ENCODE peak calls at places on chromosome 2, in ten cellular contexts. D is uterus; W is cardiac muscle cell; Q is sigmoid colon; U is right lobe of liver; M is HFF-Myc; P is mammary epithelial cell; Z is CD8-positive, alpha-beta T cell; G is IMR-90; E is left ventricle myocardium inferior. C is an unnamed sample.

GRCh38 chr2:8249191-8249590 is 432.7 kb upstream of the ID2 start:
- DNase-seq in E (no peak), G (no peak), D (no peak), M (no peak), U (peak; percentile 90), P (no peak), W (no peak), Z (no peak), Q (no peak), C (no peak)

GRCh38 chr2:134207589-134208209 is 46.2 kb upstream of the MGAT5 start:
- DNase-seq in E (peak; percentile 45), M (no peak), W (peak; percentile 74), D (peak; percentile 23), Q (no peak), G (peak; percentile 42), Z (peak; percentile 77), P (peak; percentile 43), U (peak; percentile 59), C (no peak)

GRCh38 chr2:241841181-241842066 is 17.3 kb downstream of the PDCD1 start:
- DNase-seq in Q (peak; percentile 58), D (no peak), M (no peak), W (no peak), P (no peak), E (no peak), Z (peak; percentile 45), G (no peak), U (no peak), C (no peak)

GRCh38 chr2:68452168-68452890 is 14.8 kb downstream of the FBXO48 start:
- DNase-seq in P (no peak), M (no peak), U (no peak), G (no peak), W (no peak), Z (no peak), D (peak; percentile 30), Q (no peak), E (no peak), C (no peak)

GRCh38 chr2:46198164-46198883 is 98.9 kb upstream of the EPAS1 start:
- DNase-seq in D (no peak), W (no peak), M (no peak), E (no peak), G (peak; percentile 21), U (no peak), Q (no peak), P (peak; percentile 73), Z (no peak), C (no peak)

GRCh38 chr2:219871396-219871795 is 244.0 kb downstream of the SLC4A3 start:
- DNase-seq in Q (no peak), E (no peak), W (peak; percentile 18), G (no peak), U (no peak), P (no peak), Z (no peak), M (no peak), D (no peak), C (no peak)

GRCh38 chr2:220365023-220365422 is 737.6 kb downstream of the SLC4A3 start:
- DNase-seq in G (peak; percentile 60), M (no peak), D (no peak), U (no peak), Z (no peak), E (no peak), P (peak; percentile 91), W (no peak), Q (no peak), C (no peak)

GRCh38 chr2:149732001-149732685 is 144.6 kb upstream of the MMADHC start:
- DNase-seq in D (no peak), U (no peak), Q (no peak), W (no peak), E (no peak), Z (no peak), M (no peak), G (peak; percentile 54), P (peak; percentile 94), C (no peak)

GRCh38 chr2:88038263-88039105 is 17.1 kb downstream of the KRCC1 start:
- DNase-seq in M (peak; percentile 66), P (peak; percentile 87), D (no peak), U (no peak), G (peak; percentile 97), W (no peak), Q (no peak), Z (no peak), E (no peak), C (no peak)

GRCh38 chr2:170696006-170696405 is 19.1 kb upstream of the SP5 start:
- DNase-seq in D (no peak), Z (no peak), U (no peak), M (no peak), Q (no peak), G (no peak), W (peak; percentile 40), P (no peak), E (no peak), C (no peak)

GRCh38 chr2:170695546-170695925 is 19.6 kb upstream of the SP5 start:
- DNase-seq in Q (no peak), W (no peak), M (no peak), P (no peak), Z (no peak), E (no peak), G (no peak), U (no peak), D (no peak), C (no peak)

GRCh38 chr2:170696948-170697347 is 18.2 kb upstream of the SP5 start:
- DNase-seq in Z (no peak), Q (no peak), D (no peak), E (no peak), W (no peak), P (no peak), U (no peak), M (no peak), G (no peak), C (no peak)

GRCh38 chr2:170703776-170704476 is 11.2 kb upstream of the SP5 start:
- DNase-seq in M (no peak), E (no peak), P (no peak), Z (no peak), G (no peak), W (no peak), D (no peak), U (no peak), Q (no peak), C (no peak)

GRCh38 chr2:170701011-170701410 is 14.1 kb upstream of the SP5 start:
- DNase-seq in W (no peak), Q (no peak), M (no peak), E (no peak), U (no peak), P (no peak), G (no peak), D (no peak), Z (no peak), C (no peak)
- TF ChIP-seq CTCF in W (no peak), Q (no peak), M (no peak), E (no peak), U (no peak), P (no peak), G (no peak), D (no peak), Z (no peak), C (no peak)

GRCh38 chr2:66553370-66553769 is 118.4 kb downstream of the MEIS1 start:
- DNase-seq in D (peak; percentile 61), P (no peak), M (no peak), G (no peak), E (peak; percentile 52), W (peak; percentile 58), Q (peak; percentile 78), Z (no peak), U (peak; percentile 79), C (no peak)

GRCh38 chr2:66559672-66560071 is 124.7 kb downstream of the MEIS1 start:
- DNase-seq in Z (no peak), Q (no peak), M (no peak), E (no peak), D (no peak), W (no peak), G (no peak), U (no peak), P (no peak), C (no peak)

GRCh38 chr2:66550826-66551225 is 115.9 kb downstream of the MEIS1 start:
- DNase-seq in Q (no peak), E (no peak), D (no peak), P (peak; percentile 16), W (no peak), Z (no peak), M (no peak), U (no peak), G (no peak), C (no peak)

GRCh38 chr2:66555511-66556324 is 120.8 kb downstream of the MEIS1 start:
- DNase-seq in W (no peak), G (no peak), D (peak; percentile 28), M (no peak), E (no peak), P (no peak), Z (no peak), U (peak; percentile 24), Q (no peak), C (no peak)

DNA sequence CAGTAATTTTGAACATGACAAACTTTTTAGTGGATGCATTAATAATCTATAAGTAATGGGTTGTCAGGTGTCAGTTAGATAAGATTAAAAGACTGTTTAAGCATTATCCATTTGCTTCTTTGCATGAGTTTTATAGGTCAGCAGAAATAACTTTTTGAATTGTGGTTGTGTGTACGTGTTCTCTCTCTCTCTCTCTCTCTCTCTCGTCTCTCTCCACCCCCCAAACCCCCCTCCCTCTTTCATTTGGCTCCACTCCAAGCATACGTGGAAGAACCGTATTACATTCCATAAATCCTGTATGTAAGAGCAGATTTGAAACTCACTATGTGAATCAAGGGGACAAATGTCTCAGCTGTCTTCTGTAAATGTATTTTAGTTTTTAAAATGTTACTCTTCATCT is 120.2 kb downstream of the MEIS1 start:
- DNase-seq in D (no peak), Q (no peak), M (no peak), U (no peak), E (no peak), Z (no peak), G (peak; percentile 62), P (no peak), W (no peak), C (no peak)
- H3K4me3 ChIP-seq in D (peak overlapping the region; percentile 26), Q (peak overlapping the region; percentile 27), M (no peak overlapping the region), U (no peak overlapping the region), E (peak overlapping the region; percentile 58), Z (no peak overlapping the region), G (no peak overlapping the region), P (no peak overlapping the region), W (no peak overlapping the region), C (no peak overlapping the region)

DNA sequence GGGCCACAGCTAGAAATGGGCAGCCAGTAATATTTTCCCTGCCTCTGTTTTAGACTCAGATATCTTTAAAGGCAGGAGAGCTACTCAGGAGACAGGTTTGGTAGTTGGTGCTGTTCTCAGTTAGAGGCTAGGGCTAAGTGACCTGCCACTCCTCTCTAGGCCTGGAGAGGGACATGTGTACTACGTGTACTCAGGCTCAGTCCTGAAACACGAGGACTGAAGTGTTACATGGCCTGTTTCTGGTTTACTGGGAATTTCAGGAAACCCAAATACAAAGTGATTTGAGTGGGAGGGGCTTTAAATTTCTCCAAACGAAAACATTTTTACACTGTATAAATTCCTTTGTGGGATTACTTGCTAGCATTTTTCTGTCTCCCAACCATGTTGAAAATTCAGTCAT is 343.4 kb downstream of the CYP26B1 start:
- DNase-seq in Q (no peak), E (no peak), Z (peak; percentile 4), D (no peak), G (no peak), W (peak; percentile 57), M (no peak), U (no peak), P (no peak), C (no peak)
- TF ChIP-seq CTCF in Q (no peak), E (peak; percentile 23), Z (no peak), D (no peak), G (no peak), W (peak; percentile 11), M (no peak), U (no peak), P (peak; percentile 23), C (no peak)

GRCh38 chr2:33134086-33134763 is 187.5 kb downstream of the LTBP1 start:
- DNase-seq in P (peak; percentile 96), Q (peak; percentile 85), G (peak; percentile 99), W (peak; percentile 36), Z (no peak), M (peak; percentile 99), D (peak; percentile 72), U (no peak), E (peak; percentile 51), C (peak; percentile 6)
- H3K4me3 ChIP-seq in P (peak overlapping the region; percentile 14), Q (peak overlapping the region; percentile 53), G (peak overlapping the region; percentile 74), W (no peak overlapping the region), Z (no peak overlapping the region), M (peak overlapping the region; percentile 57), D (peak overlapping the region; percentile 34), U (peak overlapping the region; percentile 39), E (peak overlapping the region; percentile 57), C (no peak overlapping the region)